ENCODE peak calls at places on chromosomes 4 and X, in nine cellular contexts. E is fibroblast of pulmonary artery, G is left ventricle myocardium inferior, H is HFF-Myc, J is fibroblast of mammary gland, M is cardiac fibroblast, B is WTC11, P is WERI-Rb-1, Y is endothelial cell. T is an unnamed sample.

GRCh38 chr4:48360285-48360965 is 19.1 kb downstream of the SLAIN2 start:
- DNase-seq in P (no peak), Y (no peak), E (peak; percentile 52), M (peak; percentile 80), H (peak; percentile 16), B (no peak), G (no peak), J (peak; percentile 81), T (no peak)

GRCh38 chr4:176448761-176449160 is 129.0 kb downstream of the SPCS3 start:
- DNase-seq in G (no peak), B (no peak), M (no peak), H (no peak), E (no peak), P (no peak), J (no peak), Y (no peak), T (no peak)

GRCh38 chr4:41256740-41257256 is at the start of gene UCHL1:
- DNase-seq in M (peak; percentile 80), E (peak; percentile 85), B (peak; percentile 96), Y (peak; percentile 93), J (peak; percentile 76), P (peak; percentile 97), G (peak; percentile 29), H (peak; percentile 71), T (peak; percentile 37)

GRCh38 chr4:7912826-7913225 is 26.8 kb downstream of the AFAP1 start:
- DNase-seq in H (no peak), G (no peak), Y (no peak), P (no peak), E (no peak), M (no peak), B (no peak), J (no peak), T (no peak)

GRCh38 chr4:163967263-163967662 is 472.8 kb downstream of the TMA16 start:
- DNase-seq in M (no peak), Y (no peak), P (no peak), J (no peak), E (no peak), G (no peak), B (no peak), H (no peak), T (no peak)

GRCh38 chrX:48806088-48806487 is 4.2 kb downstream of the HDAC6 start:
- DNase-seq in J (no peak), E (no peak), B (no peak), M (no peak), Y (no peak), P (no peak), H (no peak), G (no peak), T (no peak)

GRCh38 chr4:163137581-163137980 is 29.1 kb downstream of the NAF1 start:
- DNase-seq in J (no peak), H (no peak), E (no peak), P (no peak), Y (no peak), M (no peak), B (no peak), G (no peak), T (no peak)

GRCh38 chr4:174402470-174403176 is 118.9 kb downstream of the CEP44 start:
- DNase-seq in J (no peak), G (no peak), H (no peak), B (no peak), E (no peak), P (peak; percentile 84), M (no peak), Y (no peak), T (no peak)

GRCh38 chr4:61520176-61520575 is 320.1 kb downstream of the ADGRL3 start:
- DNase-seq in Y (no peak), M (peak; percentile 11), G (no peak), P (no peak), E (no peak), H (no peak), J (no peak), B (no peak), T (no peak)

GRCh38 chr4:51932261-51932660 is 87.9 kb downstream of the LRRC66 start:
- DNase-seq in P (no peak), M (peak; percentile 77), H (no peak), J (peak; percentile 40), Y (no peak), E (peak; percentile 35), G (no peak), B (no peak), T (no peak)

GRCh38 chr4:87975466-87975865 is at the start of gene SPP1:
- DNase-seq in E (peak; percentile 8), G (no peak), J (peak; percentile 12), M (no peak), H (no peak), Y (peak; percentile 28), P (no peak), B (peak; percentile 63), T (peak; percentile 16)

GRCh38 chrX:74421181-74422028 is at the start of gene SLC16A2:
- DNase-seq in M (peak; percentile 72), E (peak; percentile 83), P (peak; percentile 85), B (peak; percentile 60), G (peak; percentile 70), H (no peak), Y (peak; percentile 52), J (peak; percentile 71), T (peak; percentile 58)

GRCh38 chr4:44927361-44928061 is 201.2 kb upstream of the GNPDA2 start:
- DNase-seq in J (peak; percentile 47), B (no peak), M (peak; percentile 34), E (peak; percentile 54), G (no peak), H (no peak), Y (no peak), P (no peak), T (no peak)

GRCh38 chrX:133698298-133698697 is 283.0 kb upstream of the GPC4 start:
- DNase-seq in M (peak; percentile 31), H (no peak), P (no peak), G (no peak), Y (no peak), E (peak; percentile 38), B (no peak), J (peak; percentile 57), T (no peak)
- TF ChIP-seq CTCF in M (no peak), H (no peak), P (no peak), G (peak; percentile 25), Y (no peak), E (peak; percentile 27), B (no peak), J (peak; percentile 38), T (no peak)

DNA sequence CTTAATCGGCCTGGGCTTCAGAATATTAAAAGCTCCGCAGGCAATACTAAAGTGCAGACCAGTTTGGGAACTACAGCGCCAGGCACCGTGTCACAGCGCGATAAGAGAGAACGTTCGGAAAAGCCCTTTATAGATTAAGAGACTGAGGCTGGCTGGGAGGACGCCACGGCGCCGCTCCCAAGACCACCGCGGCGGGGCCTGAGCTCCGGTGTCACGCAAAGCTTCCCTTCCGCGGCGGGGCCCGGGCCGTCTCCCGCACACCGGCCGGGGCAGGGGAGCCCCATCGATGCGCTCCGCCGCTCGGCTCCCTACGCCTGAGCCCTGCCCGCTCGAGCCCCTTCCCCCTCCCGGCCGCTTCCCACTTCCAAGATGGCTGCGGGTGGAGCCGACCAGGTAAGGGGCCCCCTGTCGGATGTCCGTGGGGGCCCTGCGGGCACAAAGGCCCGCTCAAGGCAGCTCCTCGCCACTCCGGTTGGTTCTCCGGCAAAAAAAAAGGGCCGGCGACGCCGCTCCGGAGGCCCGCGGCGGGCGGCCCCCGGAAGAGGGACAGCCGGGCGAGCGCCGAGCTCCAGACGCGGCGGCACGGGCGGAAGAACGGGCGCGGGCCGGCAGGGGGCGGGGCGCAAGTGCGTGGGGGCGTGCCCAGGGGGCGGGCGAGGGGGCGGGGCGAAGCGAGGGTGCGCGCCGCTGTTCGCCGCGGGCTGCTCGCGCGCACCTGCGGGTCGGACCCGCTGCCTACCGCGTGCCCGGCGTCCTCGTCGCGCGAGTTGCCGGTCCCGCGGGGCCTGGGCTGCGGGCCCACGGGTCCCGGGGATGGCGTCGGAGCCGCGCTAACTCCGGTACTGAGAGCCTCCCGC is at the start of gene TBC1D14:
- DNase-seq in J (peak; percentile 74), B (peak; percentile 85), E (peak; percentile 83), Y (peak; percentile 85), P (peak; percentile 92), H (no peak), G (peak; percentile 89), M (peak; percentile 85), T (peak; percentile 97)
- TF ChIP-seq CTCF in J (no peak), B (no peak), E (no peak), Y (peak; percentile 50), P (peak; percentile 37), H (peak; percentile 14), G (peak; percentile 41), M (no peak), T (no peak)

DNA sequence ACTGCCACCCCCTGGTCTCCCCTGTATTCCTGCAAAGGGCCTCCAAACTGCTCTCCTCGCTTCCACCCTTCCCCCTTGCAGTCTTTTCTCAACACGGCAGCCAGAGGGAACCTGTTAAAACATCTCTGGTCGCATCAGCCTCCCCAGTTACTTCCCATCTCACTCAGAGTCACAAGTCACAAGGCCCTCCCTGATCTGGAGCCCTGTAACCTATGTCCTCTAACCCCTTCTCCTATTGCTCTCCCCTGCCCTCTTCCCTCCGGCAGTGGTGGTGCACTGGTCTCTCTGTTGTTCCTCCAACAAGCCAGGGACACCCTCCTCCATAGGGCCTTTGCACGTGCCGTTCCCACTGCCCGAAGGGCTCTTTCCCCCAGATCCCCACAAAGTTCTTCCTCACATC is 73.2 kb downstream of the SH3KBP1 start:
- DNase-seq in E (no peak), G (no peak), H (no peak), J (no peak), B (peak; percentile 26), Y (no peak), M (no peak), P (peak; percentile 23), T (no peak)
- TF ChIP-seq CTCF in E (no peak), G (no peak), H (no peak), J (no peak), B (no peak), Y (no peak), M (no peak), P (peak; percentile 26), T (no peak)

DNA sequence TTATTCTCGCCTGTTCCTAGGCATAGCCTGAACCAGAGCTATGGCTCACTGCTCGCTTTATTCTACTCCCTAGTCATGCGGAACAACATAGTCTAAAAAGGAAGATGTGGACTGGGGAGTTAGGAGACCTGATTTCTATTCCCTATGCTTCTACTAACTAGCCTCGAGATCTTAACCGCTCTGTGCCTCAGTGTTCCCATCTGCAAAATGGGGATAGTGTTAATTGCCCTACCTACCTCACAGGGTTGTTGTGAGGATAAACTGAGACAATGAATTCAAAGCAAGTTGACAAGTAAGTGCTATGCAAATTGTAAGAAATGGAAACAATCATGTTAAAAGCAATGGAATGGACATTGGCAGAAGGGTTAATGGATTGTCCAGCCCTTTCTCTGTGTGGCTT is 102.1 kb downstream of the AKAP4 start:
- DNase-seq in Y (no peak), J (no peak), B (no peak), H (no peak), M (no peak), G (no peak), E (no peak), P (no peak), T (no peak)
- TF ChIP-seq CTCF in Y (no peak), J (no peak), B (no peak), H (no peak), M (no peak), G (no peak), E (no peak), P (no peak), T (no peak)

DNA sequence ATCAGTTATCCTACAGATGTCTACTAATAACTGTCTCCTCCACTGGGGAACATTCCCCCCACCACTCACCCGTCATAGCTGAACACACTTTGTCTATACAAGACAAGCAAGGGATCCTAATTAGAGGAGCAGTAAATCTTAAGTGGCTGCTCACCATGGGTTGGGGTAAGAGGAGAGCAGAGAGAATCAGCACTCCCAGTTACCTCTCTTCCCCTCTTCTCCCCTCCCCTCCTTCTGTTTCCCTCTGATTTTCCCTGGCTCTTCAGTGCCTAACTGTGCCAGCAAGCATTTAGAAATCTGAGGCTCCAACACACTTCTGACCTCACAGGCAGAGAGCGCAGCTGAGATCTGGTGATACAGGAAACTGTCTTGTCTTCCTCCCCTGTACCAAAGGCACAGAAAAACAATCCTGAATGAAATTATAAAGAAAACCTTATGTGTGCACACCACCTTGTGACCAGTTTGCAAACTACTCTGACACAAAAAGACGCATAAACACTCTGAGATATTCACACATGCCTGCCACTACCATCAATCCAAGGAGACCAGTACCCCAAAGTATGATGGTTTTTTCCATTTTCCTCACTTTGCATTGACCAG is 82.5 kb upstream of the SMIM10 start:
- DNase-seq in E (peak; percentile 70), J (peak; percentile 72), H (no peak), B (no peak), Y (no peak), M (peak; percentile 52), G (no peak), P (no peak), T (peak; percentile 33)
- TF ChIP-seq CTCF in E (peak; percentile 39), J (peak; percentile 13), H (no peak), B (no peak), Y (no peak), M (no peak), G (no peak), P (no peak), T (no peak)